ENCODE peak calls at places on chromosomes 12 and 14, in seven cellular contexts. R is pancreas; U is SJSA1; C is testis; J is CD8-positive, alpha-beta memory T cell; H is CD4-positive, CD25-positive, alpha-beta regulatory T cell; O is tibial nerve. M is an unnamed sample.

GRCh38 chr12:7072024-7072423 is 11.5 kb downstream of the C1S start:
- DNase-seq in R (no peak), H (no peak), O (no peak), U (no peak), J (no peak), C (no peak), M (no peak)

GRCh38 chr12:91380651-91381050 is 198.0 kb upstream of the DCN start:
- DNase-seq in C (no peak), H (no peak), U (no peak), J (no peak), O (no peak), R (no peak), M (no peak)

GRCh38 chr14:82710257-82710841 is 1176.7 kb upstream of the SEL1L start:
- DNase-seq in O (no peak), C (peak; percentile 85), R (peak; percentile 42), U (no peak), H (peak; percentile 33), J (no peak), M (no peak)

GRCh38 chr14:77986808-77987207 is 183.4 kb upstream of the NRXN3 start:
- DNase-seq in J (no peak), U (no peak), R (no peak), H (no peak), C (no peak), O (no peak), M (no peak)

GRCh38 chr12:76470028-76470939 is 89.3 kb downstream of the OSBPL8 start:
- DNase-seq in C (no peak), J (no peak), R (no peak), O (no peak), H (peak; percentile 29), U (peak; percentile 56), M (no peak)

GRCh38 chr12:778615-779014 is 26.2 kb downstream of the WNK1 start:
- DNase-seq in C (no peak), J (no peak), U (no peak), O (no peak), R (no peak), H (no peak), M (no peak)

GRCh38 chr12:112322882-112323547 is 59.2 kb downstream of the HECTD4 start:
- DNase-seq in C (no peak), U (no peak), H (no peak), O (no peak), J (no peak), R (no peak), M (no peak)

GRCh38 chr12:267581-268482 is 5.2 kb upstream of the SLC6A13 start:
- DNase-seq in O (no peak), U (no peak), H (no peak), J (no peak), C (no peak), R (no peak), M (no peak)

GRCh38 chr12:27869567-27869966 is 89.5 kb upstream of the MANSC4 start:
- DNase-seq in O (no peak), R (no peak), C (no peak), J (no peak), H (no peak), U (no peak), M (no peak)

GRCh38 chr14:76133103-76133502 is 18.6 kb upstream of the GPATCH2L start:
- DNase-seq in J (no peak), O (no peak), R (no peak), U (no peak), C (no peak), H (no peak), M (no peak)

GRCh38 chr12:117045175-117045997 is 53.8 kb downstream of the TESC start:
- DNase-seq in U (no peak), H (no peak), J (no peak), R (no peak), C (no peak), O (no peak), M (no peak)

GRCh38 chr12:59834659-59835474 is 239.0 kb downstream of the SLC16A7 start:
- DNase-seq in O (no peak), C (no peak), J (no peak), R (no peak), U (no peak), H (peak; percentile 38), M (no peak)

GRCh38 chr12:77072833-77073495 is 7.6 kb upstream of the E2F7 start:
- DNase-seq in J (no peak), H (no peak), O (no peak), C (no peak), U (no peak), R (no peak), M (no peak)

GRCh38 chr12:49092086-49092815 is 2.4 kb downstream of the DHH start:
- DNase-seq in R (no peak), J (peak; percentile 34), O (peak; percentile 45), U (peak; percentile 50), H (peak; percentile 56), C (peak; percentile 96), M (no peak)

GRCh38 chr12:67193705-67194104 is 75.5 kb upstream of the CAND1 start:
- DNase-seq in R (no peak), H (peak; percentile 26), J (peak; percentile 3), U (no peak), C (peak; percentile 25), O (no peak), M (no peak)

GRCh38 chr12:116113398-116114130 is 163.9 kb downstream of the MED13L start:
- DNase-seq in R (no peak), C (no peak), H (no peak), O (no peak), U (no peak), J (no peak), M (no peak)

GRCh38 chr14:72451081-72451972 is 442.6 kb downstream of the DPF3 start:
- DNase-seq in J (peak; percentile 53), O (no peak), U (no peak), C (no peak), H (peak; percentile 75), R (peak; percentile 20), M (no peak)

GRCh38 chr12:76183459-76184186 is 99.1 kb upstream of the NAP1L1 start:
- DNase-seq in H (peak; percentile 29), R (no peak), C (no peak), O (no peak), J (no peak), U (peak; percentile 85), M (no peak)

GRCh38 chr12:113893221-113893620 is 72.9 kb downstream of the RBM19 start:
- DNase-seq in H (no peak), O (no peak), R (no peak), C (no peak), U (peak; percentile 87), J (no peak), M (no peak)

GRCh38 chr12:61652265-61652664 is 607.9 kb upstream of the USP15 start:
- DNase-seq in C (no peak), U (no peak), R (no peak), J (no peak), H (no peak), O (no peak), M (no peak)

GRCh38 chr14:85789506-85789905 is 259.6 kb downstream of the FLRT2 start:
- DNase-seq in C (no peak), R (no peak), U (no peak), J (no peak), O (no peak), H (no peak), M (no peak)

GRCh38 chr14:75143761-75144527 is 17.1 kb upstream of the NEK9 start:
- DNase-seq in U (no peak), O (no peak), R (no peak), J (no peak), H (no peak), C (no peak), M (no peak)

DNA sequence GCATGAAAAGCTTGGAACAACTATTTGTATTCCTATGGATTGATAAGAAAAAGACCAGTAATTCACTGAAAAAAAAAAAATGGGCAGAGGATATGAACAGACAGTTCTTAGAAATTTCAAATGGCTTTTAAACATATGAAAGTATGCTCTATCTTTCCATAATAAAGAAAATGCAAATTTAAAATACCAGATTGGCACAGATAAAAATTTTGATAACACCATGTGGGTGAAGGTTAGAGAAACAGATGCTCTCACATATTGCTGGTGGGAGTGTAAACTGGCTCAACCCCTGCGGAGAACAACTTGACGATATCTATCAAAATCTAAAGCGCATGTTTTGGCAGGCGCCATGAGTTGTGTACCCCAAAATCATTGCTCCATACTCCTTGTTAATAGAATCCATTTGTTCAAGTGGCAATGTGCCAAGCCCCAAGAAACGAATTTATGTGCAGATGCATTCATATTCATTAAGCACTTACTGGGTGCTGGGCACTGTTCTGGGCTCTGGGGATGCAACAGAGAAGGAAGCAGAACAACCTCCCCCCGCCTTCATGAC is 29.5 kb upstream of the TMPO start:
- DNase-seq in C (no peak), J (no peak), O (no peak), U (no peak), H (no peak), R (no peak), M (no peak)
- H3K27me3 ChIP-seq in C (no peaks in the 10 kb centered on the region), J (no peaks in the 10 kb centered on the region), O (no peaks in the 10 kb centered on the region), U (no peaks in the 10 kb centered on the region), H (no peaks in the 10 kb centered on the region), R (no peaks in the 10 kb centered on the region), M (no peaks in the 10 kb centered on the region)

DNA sequence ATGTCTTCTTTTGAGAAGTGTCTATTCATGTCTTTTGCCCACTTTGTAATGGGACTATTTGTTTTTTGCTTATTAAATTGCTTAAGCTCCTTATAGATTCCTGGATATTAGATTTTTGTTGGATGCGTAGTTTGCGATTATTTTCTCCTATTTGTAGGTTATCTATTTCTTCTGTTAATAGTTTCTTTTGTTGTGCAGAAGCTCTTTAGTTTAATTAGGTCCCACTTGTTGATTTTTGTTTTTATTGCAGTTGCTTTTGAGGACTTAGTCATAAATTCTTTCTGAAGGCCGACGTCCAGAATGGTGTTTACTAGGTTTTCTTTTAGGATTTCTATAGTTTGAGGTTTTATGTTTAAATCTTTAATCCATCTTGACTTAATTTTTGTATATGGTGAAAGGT is 63.1 kb upstream of the PSMA6 start:
- DNase-seq in C (no peak), O (no peak), H (no peak), R (no peak), U (no peak), J (no peak), M (no peak)
- H3K27me3 ChIP-seq in C (no peaks in the 10 kb centered on the region), O (no peaks in the 10 kb centered on the region), H (no peaks in the 10 kb centered on the region), R (no peaks in the 10 kb centered on the region), U (no peaks in the 10 kb centered on the region), J (no peaks in the 10 kb centered on the region), M (no peaks in the 10 kb centered on the region)

DNA sequence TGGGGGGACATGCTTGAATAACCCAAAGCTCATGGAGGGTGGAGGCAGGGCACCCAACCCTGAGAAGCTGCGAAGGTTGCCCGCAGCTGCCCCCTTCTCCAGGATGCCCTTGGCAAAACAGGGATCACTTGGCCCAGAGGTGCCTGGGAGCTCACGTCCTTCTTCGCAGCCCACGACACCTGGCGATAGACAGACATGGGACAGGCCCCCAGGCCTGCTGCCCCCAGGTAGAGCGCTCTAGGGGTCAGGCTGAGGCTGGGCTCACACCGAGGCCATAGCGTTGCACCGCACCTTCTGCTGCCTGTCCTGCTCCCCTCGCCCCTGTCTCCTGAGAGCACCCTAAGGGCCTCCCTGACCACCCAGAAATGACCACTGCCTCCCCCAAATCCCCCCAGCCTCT is 20.2 kb upstream of the PLA2G1B start:
- DNase-seq in U (no peak), C (no peak), J (no peak), H (no peak), O (no peak), R (no peak), M (no peak)
- H3K27me3 ChIP-seq in U (no peaks in the 10 kb centered on the region), C (no peaks in the 10 kb centered on the region), J (no peaks in the 10 kb centered on the region), H (no peaks in the 10 kb centered on the region), O (no peaks in the 10 kb centered on the region), R (no peaks in the 10 kb centered on the region), M (no peaks in the 10 kb centered on the region)

DNA sequence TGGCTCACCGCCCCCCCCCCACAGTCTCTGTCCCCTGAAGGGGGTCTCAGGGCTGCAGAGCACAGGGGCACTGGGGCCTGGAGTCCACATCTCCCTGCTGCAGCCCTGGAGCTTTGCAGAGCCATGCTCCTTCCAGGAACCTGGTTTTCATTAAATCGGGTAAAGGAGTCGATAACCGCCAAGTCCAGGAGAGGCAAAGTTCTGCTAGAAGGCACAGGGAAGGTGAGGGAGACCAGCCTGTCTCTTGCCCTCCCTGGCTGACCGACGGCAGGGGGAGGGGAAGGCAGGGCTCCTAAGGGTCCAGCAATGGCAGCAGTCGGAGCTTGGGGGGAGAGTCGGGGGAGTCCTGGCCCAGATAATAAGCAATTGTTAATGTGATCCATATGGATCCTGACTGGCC is 3.1 kb downstream of the FIGNL2 start:
- DNase-seq in R (no peak), H (no peak), C (no peak), U (no peak), O (no peak), J (no peak), M (no peak)
- H3K27me3 ChIP-seq in R (no peaks in the 10 kb centered on the region), H (peaks cover 9% of the 10 kb centered on the region), C (no peaks in the 10 kb centered on the region), U (peaks cover 57% of the 10 kb centered on the region), O (no peaks in the 10 kb centered on the region), J (peaks cover 42% of the 10 kb centered on the region), M (no peaks in the 10 kb centered on the region)